ENCODE peak calls at places on chromosomes 13 and 19, in four cellular contexts. K, P, G and A are unnamed samples.

GRCh38 chr19:632228-633067 is 889 bp downstream of the POLRMT start:
- DNase-seq in K (no peak), P (no peak), G (no peak), A (no peak)

GRCh38 chr13:30496147-30496546 is 30.4 kb upstream of the HMGB1 start:
- DNase-seq in P (no peak), K (no peak), G (no peak), A (no peak)

GRCh38 chr13:36841411-36841810 is 22.4 kb downstream of the RFXAP start:
- DNase-seq in G (no peak), P (no peak), K (no peak), A (no peak)

GRCh38 chr13:108877300-108877699 is 247.9 kb downstream of the MYO16 start:
- DNase-seq in K (no peak), G (no peak), P (no peak), A (no peak)

GRCh38 chr19:33828266-33829075 is 31.8 kb downstream of the KCTD15 start:
- DNase-seq in K (peak; percentile 30), P (peak; percentile 34), G (no peak), A (no peak)

GRCh38 chr19:16619456-16619855 is 8.5 kb downstream of the MED26 start:
- DNase-seq in P (no peak), K (no peak), G (peak; percentile 73), A (no peak)

GRCh38 chr13:97911311-97912138 is 42.0 kb upstream of the IPO5 start:
- DNase-seq in K (no peak), G (no peak), P (no peak), A (no peak)

GRCh38 chr13:46637213-46637612 is 84.2 kb downstream of the LRCH1 start:
- DNase-seq in P (no peak), G (no peak), K (no peak), A (no peak)

GRCh38 chr19:56508282-56508778 is 675 bp downstream of the ZNF471 start:
- DNase-seq in G (no peak), P (no peak), K (no peak), A (no peak)

GRCh38 chr19:17475541-17476115 is 5.3 kb downstream of the SLC27A1 start:
- DNase-seq in G (peak; percentile 84), K (no peak), P (peak; percentile 74), A (peak; percentile 65)

GRCh38 chr13:49494645-49495044 is 1.1 kb upstream of the PHF11 start:
- DNase-seq in G (no peak), K (no peak), P (no peak), A (no peak)
- H3K27ac ChIP-seq in G (peak overlapping the region; percentile 94), K (peak overlapping the region; percentile 92), P (peak overlapping the region; percentile 93), A (peak overlapping the region; percentile 95)

GRCh38 chr19:38900220-38900629 is 456 bp downstream of the NFKBIB start:
- DNase-seq in P (no peak), K (no peak), G (no peak), A (no peak)
- TF ChIP-seq POLR2AphosphoS5 in P (no peak), K (no peak), G (no peak), A (no peak)

GRCh38 chr19:41302624-41303351 is 7.2 kb upstream of the CCDC97 start:
- DNase-seq in G (peak; percentile 67), P (peak; percentile 65), K (peak; percentile 92), A (no peak)
- H3K27ac ChIP-seq in G (peak overlapping the region; percentile 16), P (no peak overlapping the region), K (peak overlapping the region; percentile 48), A (peak overlapping the region; percentile 70)

GRCh38 chr13:41465215-41465907 is 8.0 kb downstream of the RGCC start:
- DNase-seq in G (no peak), K (peak; percentile 94), P (no peak), A (peak; percentile 52)
- TF ChIP-seq POLR2AphosphoS5 in G (peak; percentile 20), K (peak; percentile 78), P (no peak), A (no peak)

DNA sequence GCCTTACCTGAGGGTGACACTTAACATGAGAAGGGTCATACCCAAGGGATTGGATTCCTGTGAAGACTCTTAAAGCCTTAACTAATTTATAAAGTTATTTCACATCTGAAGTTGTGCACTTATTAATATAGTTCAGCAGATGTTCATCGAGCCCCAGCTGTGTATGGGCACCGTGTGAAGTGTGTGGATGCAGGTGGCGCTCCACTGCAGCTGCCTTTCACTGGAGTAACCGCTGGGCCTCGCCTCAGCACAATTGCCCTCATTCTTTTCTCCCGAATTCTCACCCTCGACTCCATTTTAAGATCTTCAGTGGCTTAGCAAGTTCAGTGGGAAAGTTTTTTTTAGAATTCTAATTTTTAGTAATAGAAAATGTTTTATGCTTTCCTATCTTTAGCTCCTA is 66.2 kb downstream of the DPY19L3 start:
- DNase-seq in K (no peak), G (no peak), P (no peak), A (no peak)
- H3K27ac ChIP-seq in K (no peak overlapping the region), G (no peak overlapping the region), P (no peak overlapping the region), A (no peak overlapping the region)

GRCh38 chr19:45492627-45493470 is 4.0 kb downstream of the RTN2 start:
- DNase-seq in K (no peak), G (peak; percentile 92), P (no peak), A (no peak)
- TF ChIP-seq POLR2AphosphoS5 in K (peak; percentile 8), G (peak; percentile 58), P (no peak), A (no peak)

GRCh38 chr19:39969681-39970423 is 1.1 kb upstream of the PSMC4 start:
- DNase-seq in K (peak; percentile 78), G (no peak), P (no peak), A (peak; percentile 26)

GRCh38 chr19:39967561-39967960 is 3.4 kb upstream of the PSMC4 start:
- DNase-seq in P (no peak), K (no peak), G (no peak), A (peak; percentile 4)

GRCh38 chr19:39969266-39969665 is 1.7 kb upstream of the PSMC4 start:
- DNase-seq in K (no peak), G (no peak), P (no peak), A (peak; percentile 40)

GRCh38 chr19:39970424-39970673 is 616 bp upstream of the PSMC4 start:
- DNase-seq in G (no peak), K (no peak), P (no peak), A (no peak)

DNA sequence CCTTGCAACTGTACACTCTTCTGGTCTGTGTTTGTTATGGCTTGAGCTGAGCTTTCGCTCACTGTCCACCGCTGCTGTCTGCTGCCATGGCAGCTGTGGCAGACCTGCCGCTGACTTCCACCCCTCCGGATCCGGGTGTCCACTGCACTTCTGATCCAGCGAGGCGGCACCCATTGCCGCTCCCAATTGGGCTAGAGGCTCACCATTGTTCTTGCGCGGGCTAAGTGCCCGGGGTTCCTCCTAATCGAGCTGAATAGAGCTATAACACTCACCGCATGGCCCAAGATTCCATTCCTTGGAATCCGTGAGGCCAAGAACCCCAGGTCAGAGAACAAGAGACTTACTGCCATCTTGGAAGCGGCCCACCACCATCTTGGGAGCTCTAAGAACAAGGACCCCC is 2.2 kb upstream of the PSMC4 start:
- DNase-seq in G (no peak), P (no peak), K (no peak), A (peak; percentile 22)
- H3K27ac ChIP-seq in G (no peak overlapping the region), P (no peak overlapping the region), K (no peak overlapping the region), A (peak overlapping the region; percentile 96)

DNA sequence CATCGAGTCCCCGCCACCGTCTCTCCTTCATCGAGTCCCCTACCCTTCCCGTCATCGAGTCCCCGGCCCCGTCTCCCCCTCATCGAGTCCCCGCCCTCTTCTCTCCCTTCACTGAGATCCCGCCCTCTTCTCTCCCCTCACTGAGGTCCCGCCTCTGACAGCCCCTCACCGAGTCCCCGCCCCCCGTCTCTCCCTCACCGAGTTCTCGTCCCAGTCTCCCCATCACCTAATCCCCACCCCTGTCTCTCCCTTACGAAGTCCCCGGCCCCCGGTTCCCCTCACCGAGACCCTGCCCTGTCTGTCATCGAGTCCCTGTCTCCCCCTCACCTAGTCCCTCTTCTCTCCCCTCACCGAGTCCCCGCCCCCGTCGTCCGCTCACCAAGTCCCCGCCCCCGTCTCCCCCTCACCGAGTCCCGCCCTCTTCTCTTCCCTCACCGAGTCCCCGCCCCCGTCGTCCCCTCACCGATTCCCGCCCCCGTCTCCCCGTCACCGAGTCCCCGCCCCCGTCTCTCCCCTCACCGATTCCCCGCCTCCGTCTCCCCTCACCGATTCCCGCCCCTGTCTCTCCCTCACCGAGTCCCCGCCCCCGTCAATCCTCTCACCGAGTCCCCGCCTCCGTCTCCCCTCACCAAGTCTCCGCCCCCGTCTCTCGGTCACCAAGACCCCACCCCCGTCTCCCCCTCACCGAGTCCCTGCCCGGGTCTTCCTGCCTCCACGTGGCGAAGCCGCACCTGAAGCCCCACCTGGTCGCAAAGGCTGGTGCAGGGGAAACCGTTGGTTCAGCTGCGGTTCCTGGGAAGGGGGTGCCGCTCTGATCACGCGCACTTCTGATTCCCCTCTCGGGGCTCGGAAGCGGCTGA is 23.9 kb upstream of the ZNF846 start:
- DNase-seq in G (peak; percentile 98), P (peak; percentile 98), K (peak; percentile 96), A (peak; percentile 96)
- TF ChIP-seq POLR2AphosphoS5 in G (no peak), P (no peak), K (no peak), A (no peak)

GRCh38 chr13:113883314-113883811 is 19.5 kb upstream of the GAS6 start:
- DNase-seq in K (no peak), G (no peak), P (peak; percentile 57), A (no peak)

GRCh38 chr13:113880651-113881611 is 17.1 kb upstream of the GAS6 start:
- DNase-seq in G (no peak), P (peak; percentile 44), K (no peak), A (no peak)

GRCh38 chr13:113882266-113882627 is 18.4 kb upstream of the GAS6 start:
- DNase-seq in G (no peak), K (no peak), P (peak; percentile 64), A (peak; percentile 43)

GRCh38 chr13:113882716-113883115 is 18.8 kb upstream of the GAS6 start:
- DNase-seq in P (peak; percentile 56), K (no peak), G (no peak), A (no peak)

DNA sequence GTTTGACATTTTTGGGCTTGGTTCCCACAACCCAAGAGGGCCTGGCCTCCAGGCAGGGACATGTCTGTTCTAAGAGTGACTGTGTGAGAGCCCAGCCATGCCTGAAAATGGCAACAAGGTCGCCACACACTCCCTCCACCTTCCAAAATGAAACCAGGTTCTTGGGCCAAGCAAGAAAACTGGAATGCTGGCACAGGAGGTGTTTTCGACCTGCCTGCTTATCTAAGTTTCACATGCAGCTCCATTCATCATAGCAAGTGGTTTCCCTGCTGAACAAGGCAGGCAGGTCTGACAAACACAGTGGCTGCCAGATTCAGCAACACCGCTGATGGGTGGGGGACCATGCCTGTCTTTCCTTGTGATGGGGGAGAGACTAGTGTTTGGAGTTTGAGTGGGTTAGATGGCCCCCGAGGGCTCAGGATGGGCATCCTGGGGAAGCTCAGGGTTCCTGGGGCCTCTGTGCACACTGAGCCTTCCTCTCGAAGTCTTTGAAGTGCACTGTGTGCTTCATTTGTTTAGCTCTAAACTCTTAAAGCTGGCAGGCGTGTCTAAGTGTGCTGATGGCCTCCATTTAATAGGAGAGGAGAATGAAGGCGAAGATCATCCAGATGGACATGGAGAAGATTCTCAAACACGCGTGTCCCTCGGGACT is 17.9 kb upstream of the GAS6 start:
- DNase-seq in K (no peak), G (no peak), P (peak; percentile 64), A (peak; percentile 73)
- H3K27ac ChIP-seq in K (no peak overlapping the region), G (peak overlapping the region; percentile 57), P (peak overlapping the region; percentile 4), A (peak overlapping the region; percentile 73)